ENCODE peak calls at places on chromosomes 7 and 10, in four cellular contexts. One of them, this sample, is unnamed.
A peak's percentile ranks its signal among the peaks of the same experiment; 100 is the strongest.

GRCh38 chr10:59082249-59082648 is 94.2 kb upstream of the PHYHIPL start:
- DNase-seq in GM12878: no peak
- DNase-seq in tibial artery: no peak
- DNase-seq in hypothalamus: no peak
- DNase-seq in this sample: no peak

GRCh38 chr7:124784879-124785818 is 19.6 kb upstream of the GPR37 start:
- DNase-seq in GM12878: no peak
- DNase-seq in tibial artery: no peak
- DNase-seq in hypothalamus: peak; percentile 58
- DNase-seq in this sample: peak; percentile 19

GRCh38 chr7:135597181-135597925 is 39.6 kb downstream of the NUP205 start:
- DNase-seq in GM12878: no peak
- DNase-seq in tibial artery: no peak
- DNase-seq in hypothalamus: no peak
- DNase-seq in this sample: no peak

GRCh38 chr7:30159698-30160143 is 24.9 kb downstream of the MTURN start:
- DNase-seq in GM12878: no peak
- DNase-seq in tibial artery: no peak
- DNase-seq in hypothalamus: no peak
- DNase-seq in this sample: no peak

GRCh38 chr10:79329529-79329928 is 17.7 kb upstream of the PPIF start:
- DNase-seq in GM12878: no peak
- DNase-seq in tibial artery: no peak
- DNase-seq in hypothalamus: no peak
- DNase-seq in this sample: no peak

GRCh38 chr7:25901658-25902057 is 250.3 kb upstream of the NFE2L3 start:
- DNase-seq in GM12878: no peak
- DNase-seq in tibial artery: no peak
- DNase-seq in hypothalamus: no peak
- DNase-seq in this sample: no peak

GRCh38 chr10:20396168-20396567 is 500.9 kb downstream of the NEBL start:
- DNase-seq in GM12878: no peak
- DNase-seq in tibial artery: no peak
- DNase-seq in hypothalamus: no peak
- DNase-seq in this sample: no peak

GRCh38 chr10:95308389-95309302 is 17.8 kb upstream of the PDLIM1 start:
- DNase-seq in GM12878: no peak
- DNase-seq in tibial artery: peak; percentile 91
- DNase-seq in hypothalamus: no peak
- DNase-seq in this sample: peak; percentile 93

GRCh38 chr7:129786825-129787563 is 165.8 kb downstream of the UBE2H start:
- DNase-seq in GM12878: no peak
- DNase-seq in tibial artery: no peak
- DNase-seq in hypothalamus: no peak
- DNase-seq in this sample: no peak

GRCh38 chr7:102096706-102097427 is 189.8 kb upstream of the SH2B2 start:
- DNase-seq in GM12878: no peak
- DNase-seq in tibial artery: no peak
- DNase-seq in hypothalamus: no peak
- DNase-seq in this sample: no peak

GRCh38 chr10:3954615-3955014 is 169.6 kb upstream of the KLF6 start:
- DNase-seq in GM12878: no peak
- DNase-seq in tibial artery: no peak
- DNase-seq in hypothalamus: no peak
- DNase-seq in this sample: no peak

This sample was measured in T1000.